ENCODE peak calls at places on chromosome 14, in eight cellular contexts. D is fibroblast of mammary gland; J is activated CD4-positive, CD25-positive, alpha-beta regulatory T cell; S is aorta; E is T-helper 1 cell; X is frontal cortex; C is H7; N is foreskin fibroblast. Z is an unnamed sample.

GRCh38 chr14:29900609-29901350 is 26.9 kb downstream of the PRKD1 start:
- DNase-seq in D (no peak), J (no peak), S (no peak), E (no peak), X (no peak), C (no peak), N (no peak), Z (no peak)

GRCh38 chr14:101729382-101729781 is 32.1 kb upstream of the PPP2R5C start:
- DNase-seq in D (no peak), J (no peak), S (no peak), E (no peak), X (no peak), C (no peak), N (no peak), Z (no peak)

GRCh38 chr14:71060795-71061455 is 153.7 kb downstream of the PCNX1 start:
- DNase-seq in D (no peak), J (no peak), S (no peak), E (no peak), X (no peak), C (no peak), N (no peak), Z (no peak)

GRCh38 chr14:98903371-98903770 is 368.6 kb downstream of the BCL11B start:
- DNase-seq in D (no peak), J (no peak), S (no peak), E (no peak), X (no peak), C (no peak), N (no peak), Z (no peak)

GRCh38 chr14:41022932-41023331 is 583.7 kb upstream of the LRFN5 start:
- DNase-seq in D (peak), J (no peak), S (no peak), E (no peak), X (no peak), C (no peak), N (no peak), Z (no peak)

GRCh38 chr14:102485693-102486512 is 23.7 kb downstream of the ANKRD9 start:
- DNase-seq in D (no peak), J (no peak), S (peak), E (no peak), X (no peak), C (peak), N (no peak), Z (no peak)

GRCh38 chr14:46686652-46687051 is 35.1 kb upstream of the RPL10L start:
- DNase-seq in D (no peak), J (no peak), S (no peak), E (no peak), X (no peak), C (no peak), N (no peak), Z (no peak)

GRCh38 chr14:91315844-91316267 is 71.4 kb upstream of the GPR68 start:
- DNase-seq in D (no peak), J (peak), S (no peak), E (peak), X (no peak), C (no peak), N (no peak), Z (peak)

GRCh38 chr14:77761205-77761931 is 412 bp upstream of the SNW1 start:
- DNase-seq in D (peak), J (no peak), S (peak), E (no peak), X (peak), C (peak), N (peak), Z (peak)

GRCh38 chr14:44988694-44989093 is 26.7 kb downstream of the TOGARAM1 start:
- DNase-seq in D (no peak), J (no peak), S (no peak), E (no peak), X (no peak), C (no peak), N (no peak), Z (no peak)